ENCODE peak calls at places on chromosomes 12 and 14, in nine cellular contexts. T, D, X, Z, O, M, V, P and W are unnamed samples.

GRCh38 chr12:47038270-47038748 is 41.1 kb upstream of the PCED1B start:
- DNase-seq in T (no peak), X (peak), M (no peak), Z (peak), P (no peak), O (no peak), V (no peak), D (no peak), W (no peak)

GRCh38 chr12:79381246-79382208 is 309.2 kb downstream of the PAWR start:
- DNase-seq in V (no peak), D (no peak), X (no peak), M (no peak), P (no peak), T (no peak), O (no peak), Z (no peak), W (no peak)

GRCh38 chr14:76019676-76020075 is 34.1 kb downstream of the IFT43 start:
- DNase-seq in X (no peak), Z (no peak), D (no peak), M (no peak), P (no peak), V (no peak), O (no peak), T (no peak), W (no peak)

GRCh38 chr14:89445252-89445973 is 28.4 kb upstream of the FOXN3 start:
- DNase-seq in M (no peak), P (no peak), D (no peak), O (no peak), Z (no peak), T (peak), X (peak), V (no peak), W (no peak)

GRCh38 chr14:45526715-45527549 is 273.9 kb upstream of the MIS18BP1 start:
- DNase-seq in Z (peak), M (peak), X (no peak), T (peak), O (no peak), V (no peak), P (peak), D (peak), W (peak)

GRCh38 chr14:77045570-77045890 is 17.0 kb upstream of the IRF2BPL start:
- DNase-seq in Z (no peak), P (no peak), X (no peak), T (peak), V (no peak), D (no peak), O (no peak), M (peak), W (no peak)

GRCh38 chr14:53273671-53274072 is 120.5 kb upstream of the DDHD1 start:
- DNase-seq in T (peak), D (peak), Z (no peak), X (no peak), V (no peak), O (peak), M (no peak), P (no peak), W (peak)

GRCh38 chr12:64931981-64932380 is 107.5 kb downstream of the TBC1D30 start:
- DNase-seq in M (no peak), Z (no peak), X (no peak), O (no peak), D (no peak), V (no peak), P (no peak), T (no peak), W (no peak)

GRCh38 chr12:122199484-122200355 is 3.8 kb upstream of the B3GNT4 start:
- DNase-seq in V (no peak), D (no peak), P (no peak), T (peak), M (no peak), X (no peak), O (no peak), Z (no peak), W (no peak)

GRCh38 chr12:12722351-12723146 is 5.4 kb downstream of the CDKN1B start:
- DNase-seq in M (no peak), Z (peak), T (no peak), P (no peak), X (peak), O (no peak), D (no peak), V (no peak), W (peak)

GRCh38 chr12:131869871-131870418 is 24.5 kb upstream of the ULK1 start:
- DNase-seq in T (no peak), O (peak), Z (peak), P (no peak), D (no peak), M (no peak), V (peak), X (peak), W (peak)

GRCh38 chr12:31318870-31319269 is 7.1 kb downstream of the SINHCAF start:
- DNase-seq in Z (no peak), O (no peak), P (no peak), V (no peak), D (no peak), X (no peak), M (no peak), T (no peak), W (no peak)
- H3K4me3 ChIP-seq in Z (no peak), O (no peak), P (no peak), V (no peak), D (no peak), X (no peak), M (no peak), T (no peak), W (no peak)

DNA sequence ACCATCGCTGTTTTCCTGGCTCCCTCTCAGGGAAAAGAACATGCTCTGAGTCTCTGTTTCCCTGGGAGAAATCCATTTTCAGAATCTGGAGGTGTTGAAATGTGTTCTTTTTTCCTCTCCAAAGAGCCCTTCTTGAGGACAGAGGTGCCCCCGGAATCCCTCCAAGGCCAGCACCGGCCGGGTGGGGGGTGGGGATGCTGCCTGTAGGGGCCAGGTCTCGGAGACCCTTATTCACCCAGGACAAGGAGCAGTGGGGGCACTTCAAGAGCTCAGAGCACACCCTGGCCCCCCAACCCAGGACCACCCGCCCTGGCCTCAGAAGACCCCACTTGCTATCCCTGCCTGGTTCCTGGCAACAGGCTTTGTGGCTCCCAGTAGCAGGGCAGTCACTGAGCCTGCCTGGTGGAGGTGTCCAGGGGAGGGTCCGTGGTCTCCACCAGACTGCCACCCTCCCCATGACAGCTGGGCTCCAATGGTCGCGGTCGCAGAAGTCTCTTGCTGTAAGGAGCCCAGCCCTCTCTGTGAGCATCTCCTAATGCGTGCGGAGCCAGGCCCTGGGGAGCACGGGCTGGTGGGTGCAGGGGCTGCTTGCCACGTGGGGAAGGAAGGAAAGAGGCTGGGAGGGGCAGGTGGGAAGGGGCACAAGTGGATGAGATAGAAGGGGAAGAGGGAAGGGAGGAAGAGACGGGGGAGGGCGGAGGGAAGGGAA is 13.2 kb upstream of the DIO3 start:
- DNase-seq in P (no peak), O (no peak), V (no peak), T (no peak), X (no peak), D (no peak), Z (no peak), M (no peak), W (no peak)
- TF ChIP-seq CTCF in P (no peak), O (no peak), V (no peak), T (no peak), X (no peak), D (no peak), Z (no peak), M (no peak), W (no peak)

DNA sequence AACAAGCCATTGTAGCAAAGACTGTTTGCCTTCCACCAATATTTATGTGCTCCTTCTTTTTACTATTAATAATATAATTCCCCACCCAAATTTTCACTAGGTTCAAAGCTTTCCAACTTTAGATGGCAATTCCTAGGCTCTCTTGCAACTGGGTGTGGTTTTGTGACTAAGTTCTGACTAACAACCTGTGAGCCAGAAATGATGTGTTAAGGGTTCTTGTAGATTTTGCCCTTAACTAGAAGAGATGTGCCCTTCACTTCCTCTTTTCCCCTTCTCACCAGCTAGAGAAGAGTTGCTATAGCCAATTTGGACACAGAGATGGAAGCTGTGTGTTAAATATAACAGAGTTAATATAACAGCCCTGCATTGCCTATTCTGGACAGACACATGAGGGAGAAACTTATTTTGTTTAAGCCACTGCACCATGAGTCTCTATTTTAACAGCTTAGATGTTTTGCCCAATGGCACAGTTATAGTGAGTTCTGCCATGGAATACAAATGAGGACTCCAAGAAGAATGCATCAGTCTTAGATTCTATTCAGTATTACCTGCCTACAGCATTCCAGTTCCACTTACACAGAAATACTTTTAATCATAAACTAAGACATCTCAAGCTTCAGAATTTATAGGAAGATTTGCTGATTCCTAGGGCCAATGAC is 216.2 kb downstream of the DUSP6 start:
- DNase-seq in P (no peak), O (peak), X (peak), V (no peak), T (no peak), D (no peak), M (no peak), Z (peak), W (peak)
- H3K4me3 ChIP-seq in P (no peak), O (no peak), X (no peak), V (no peak), T (no peak), D (no peak), M (no peak), Z (no peak), W (no peak)

GRCh38 chr14:92711976-92712653 is 36.3 kb downstream of the LGMN start:
- DNase-seq in X (no peak), D (no peak), O (peak), Z (no peak), M (no peak), V (no peak), P (no peak), T (no peak), W (no peak)

GRCh38 chr14:92712654-92713051 is 35.8 kb downstream of the LGMN start:
- DNase-seq in D (no peak), O (no peak), V (no peak), T (no peak), X (no peak), Z (no peak), M (no peak), P (no peak), W (no peak)

GRCh38 chr14:92710001-92710341 is 38.5 kb downstream of the LGMN start:
- DNase-seq in P (no peak), V (no peak), O (no peak), X (no peak), T (no peak), Z (no peak), M (no peak), D (no peak), W (no peak)

GRCh38 chr14:92706386-92706785 is 42.0 kb downstream of the LGMN start:
- DNase-seq in D (no peak), O (no peak), M (no peak), P (no peak), V (no peak), X (no peak), Z (no peak), T (no peak), W (no peak)

GRCh38 chr14:92709340-92710000 is 39.0 kb downstream of the LGMN start:
- DNase-seq in D (no peak), V (no peak), O (no peak), X (no peak), M (no peak), Z (no peak), P (no peak), T (peak), W (no peak)
- TF ChIP-seq CTCF in D (no peak), V (no peak), O (no peak), X (no peak), M (no peak), Z (no peak), P (no peak), T (no peak), W (no peak)

GRCh38 chr14:28765907-28766504 is 581 bp upstream of the FOXG1 start:
- DNase-seq in D (peak), X (peak), O (no peak), M (no peak), V (no peak), P (no peak), T (peak), Z (no peak), W (no peak)
- H3K4me3 ChIP-seq in D (peak), X (peak), O (peak), M (peak), V (no peak), P (no peak), T (peak), Z (peak), W (peak)

GRCh38 chr14:51473351-51473750 is 178.4 kb upstream of the FRMD6 start:
- DNase-seq in M (no peak), O (no peak), P (no peak), Z (no peak), X (no peak), D (no peak), T (no peak), V (no peak), W (no peak)
- TF ChIP-seq CTCF in M (no peak), O (no peak), P (no peak), Z (no peak), X (no peak), D (no peak), T (no peak), V (no peak), W (no peak)

DNA sequence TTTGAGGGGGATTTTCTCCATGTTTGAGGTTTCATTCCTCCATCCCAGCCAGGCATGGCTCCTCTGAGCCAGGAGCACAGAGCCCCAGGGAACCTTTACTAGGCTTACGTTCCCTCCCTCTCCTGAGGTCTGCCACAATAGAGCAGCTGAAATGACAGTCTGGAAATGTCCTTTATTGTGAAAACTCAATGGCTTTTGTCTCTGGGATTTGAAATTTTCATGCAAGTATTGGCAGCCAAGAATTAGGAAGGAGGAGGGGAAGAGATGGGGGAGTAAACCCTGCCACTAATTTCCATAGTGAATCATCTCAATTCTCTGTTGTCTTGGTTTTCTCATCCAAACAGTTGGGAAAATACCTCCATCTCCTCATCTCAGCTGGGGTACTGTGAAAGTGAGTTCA is 2.6 kb upstream of the PLEKHG3 start:
- DNase-seq in X (no peak), P (no peak), T (no peak), Z (no peak), D (no peak), V (no peak), O (no peak), M (no peak), W (no peak)
- H3K4me3 ChIP-seq in X (no peak), P (no peak), T (no peak), Z (no peak), D (no peak), V (no peak), O (no peak), M (no peak), W (no peak)

GRCh38 chr12:14858513-14858912 is 15.2 kb upstream of the ART4 start:
- DNase-seq in V (no peak), Z (no peak), M (no peak), D (no peak), O (no peak), X (no peak), T (no peak), P (no peak), W (no peak)

GRCh38 chr12:14852880-14853279 is 9.6 kb upstream of the ART4 start:
- DNase-seq in T (no peak), V (no peak), D (no peak), Z (no peak), O (no peak), M (no peak), X (no peak), P (no peak), W (no peak)

GRCh38 chr12:14850929-14851663 is 7.8 kb upstream of the ART4 start:
- DNase-seq in T (no peak), D (no peak), M (no peak), O (no peak), P (no peak), V (no peak), X (no peak), Z (no peak), W (no peak)

GRCh38 chr12:14853966-14854365 is 10.6 kb upstream of the ART4 start:
- DNase-seq in T (no peak), P (no peak), V (no peak), D (no peak), M (no peak), Z (no peak), X (no peak), O (peak), W (no peak)

GRCh38 chr12:14854586-14855163 is 11.3 kb upstream of the ART4 start:
- DNase-seq in V (no peak), D (no peak), M (no peak), P (no peak), Z (no peak), T (no peak), O (peak), X (no peak), W (peak)
- TF ChIP-seq CTCF in V (no peak), D (no peak), M (no peak), P (no peak), Z (no peak), T (no peak), O (no peak), X (no peak), W (no peak)